ENCODE peak calls at places on chromosome 7, in four cellular contexts. T, I, X and J are unnamed samples.
A peak's percentile ranks its signal among the peaks of the same experiment; 100 is the strongest.

GRCh38 chr7:156061689-156062255 is 249.5 kb upstream of the SHH start:
- DNase-seq in T (no peak), I (no peak), X (no peak), J (no peak)

GRCh38 chr7:32591938-32592337 is 96.6 kb downstream of the AVL9 start:
- DNase-seq in T (no peak), I (no peak), X (no peak), J (no peak)

GRCh38 chr7:67462781-67463191 is 466.2 kb downstream of the TYW1 start:
- DNase-seq in T (no peak), I (no peak), X (no peak), J (no peak)

GRCh38 chr7:92496876-92497275 is 19.1 kb upstream of the ERVW-1 start:
- DNase-seq in T (no peak), I (no peak), X (no peak), J (no peak)

GRCh38 chr7:151309306-151309705 is 32.3 kb upstream of the NUB1 start:
- DNase-seq in T (no peak), I (no peak), X (no peak), J (no peak)

GRCh38 chr7:24739306-24739705 is 18.0 kb downstream of the GSDME start:
- DNase-seq in T (no peak), I (no peak), X (no peak), J (no peak)

GRCh38 chr7:2948794-2949193 is 94.9 kb downstream of the CARD11 start:
- DNase-seq in T (no peak), I (no peak), X (no peak), J (no peak)

GRCh38 chr7:98359395-98359794 is 41.5 kb downstream of the BAIAP2L1 start:
- DNase-seq in T (no peak), I (no peak), X (no peak), J (no peak)

GRCh38 chr7:92255308-92255707 is 9.5 kb downstream of the ANKIB1 start:
- DNase-seq in T (no peak), I (no peak), X (no peak), J (no peak)

GRCh38 chr7:66088861-66089838 is 13.5 kb downstream of the ASL start:
- DNase-seq in T (no peak), I (no peak), X (no peak), J (no peak)

GRCh38 chr7:157339777-157340677 is 3.2 kb downstream of the DNAJB6 start:
- DNase-seq in T (peak; percentile 67), I (peak; percentile 75), X (peak; percentile 53), J (peak; percentile 51)

GRCh38 chr7:107948645-107949442 is 54.1 kb downstream of the LAMB1 start:
- DNase-seq in T (no peak), I (no peak), X (no peak), J (no peak)

GRCh38 chr7:18117482-18117881 is 89.8 kb upstream of the PRPS1L1 start:
- DNase-seq in T (no peak), I (no peak), X (no peak), J (no peak)

GRCh38 chr7:155440018-155440410 is 17.9 kb upstream of the EN2 start:
- DNase-seq in T (no peak), I (no peak), X (no peak), J (no peak)

GRCh38 chr7:88291401-88292173 is 15.1 kb downstream of the STEAP4 start:
- DNase-seq in T (no peak), I (no peak), X (no peak), J (no peak)

GRCh38 chr7:134813668-134814067 is 34.2 kb downstream of the CALD1 start:
- DNase-seq in T (no peak), I (no peak), X (no peak), J (no peak)

GRCh38 chr7:54477083-54477482 is 65.1 kb upstream of the VSTM2A start:
- DNase-seq in T (no peak), I (peak; percentile 1), X (no peak), J (no peak)

GRCh38 chr7:38844952-38845563 is 63.9 kb downstream of the VPS41 start:
- DNase-seq in T (no peak), I (no peak), X (no peak), J (no peak)

GRCh38 chr7:153320728-153321127 is 561.2 kb downstream of the ACTR3B start:
- DNase-seq in T (no peak), I (no peak), X (no peak), J (no peak)

GRCh38 chr7:153327683-153328082 is 568.1 kb downstream of the ACTR3B start:
- DNase-seq in T (no peak), I (no peak), X (no peak), J (no peak)

GRCh38 chr7:153320005-153320404 is 560.5 kb downstream of the ACTR3B start:
- DNase-seq in T (no peak), I (no peak), X (no peak), J (no peak)

GRCh38 chr7:153324094-153324493 is 564.5 kb downstream of the ACTR3B start:
- DNase-seq in T (no peak), I (no peak), X (no peak), J (no peak)
- H3K9me3 ChIP-seq in T (no peaks in the 10 kb centered on the region), I (no peaks in the 10 kb centered on the region), X (no peaks in the 10 kb centered on the region), J (no peaks in the 10 kb centered on the region)

GRCh38 chr7:129903935-129904334 is 48.8 kb downstream of the UBE2H start:
- DNase-seq in T (no peak), I (peak; percentile 52), X (no peak), J (no peak)
- H3K36me3 ChIP-seq in T (no peaks in the 10 kb centered on the region), I (peaks cover 6% of the 10 kb centered on the region), X (peaks cover 3% of the 10 kb centered on the region), J (no peaks in the 10 kb centered on the region)

GRCh38 chr7:116585392-116585791 is 60.6 kb downstream of the CAV1 start:
- DNase-seq in T (no peak), I (no peak), X (no peak), J (no peak)

GRCh38 chr7:116585967-116586366 is 61.1 kb downstream of the CAV1 start:
- DNase-seq in T (no peak), I (no peak), X (no peak), J (no peak)

GRCh38 chr7:116582806-116583444 is 58.1 kb downstream of the CAV1 start:
- DNase-seq in T (peak; percentile 28), I (no peak), X (no peak), J (no peak)

GRCh38 chr7:116583653-116584052 is 58.8 kb downstream of the CAV1 start:
- DNase-seq in T (no peak), I (peak; percentile 61), X (no peak), J (no peak)

DNA sequence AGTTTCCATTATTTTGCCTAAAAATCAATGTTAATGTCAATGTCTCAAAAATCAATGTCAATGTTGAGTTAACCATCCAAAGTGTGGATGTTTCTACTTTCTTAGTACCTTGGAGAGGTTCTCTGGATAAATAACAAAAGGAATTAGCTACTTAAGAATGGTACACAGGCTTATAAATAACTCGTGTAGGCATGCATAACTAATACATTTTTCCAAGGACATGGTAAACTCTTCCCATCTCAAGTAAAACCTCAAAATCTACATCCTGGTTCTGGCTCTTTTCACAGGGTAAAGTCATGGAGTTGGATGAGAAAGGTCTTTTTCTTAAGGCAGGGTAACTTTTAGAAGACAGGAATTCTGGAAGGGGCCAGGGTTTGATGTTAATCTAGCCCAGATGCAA is 59.9 kb downstream of the CAV1 start:
- DNase-seq in T (no peak), I (no peak), X (no peak), J (no peak)
- H3K27ac ChIP-seq in T (no peak overlapping the region), I (no peak overlapping the region), X (no peak overlapping the region), J (no peak overlapping the region)

DNA sequence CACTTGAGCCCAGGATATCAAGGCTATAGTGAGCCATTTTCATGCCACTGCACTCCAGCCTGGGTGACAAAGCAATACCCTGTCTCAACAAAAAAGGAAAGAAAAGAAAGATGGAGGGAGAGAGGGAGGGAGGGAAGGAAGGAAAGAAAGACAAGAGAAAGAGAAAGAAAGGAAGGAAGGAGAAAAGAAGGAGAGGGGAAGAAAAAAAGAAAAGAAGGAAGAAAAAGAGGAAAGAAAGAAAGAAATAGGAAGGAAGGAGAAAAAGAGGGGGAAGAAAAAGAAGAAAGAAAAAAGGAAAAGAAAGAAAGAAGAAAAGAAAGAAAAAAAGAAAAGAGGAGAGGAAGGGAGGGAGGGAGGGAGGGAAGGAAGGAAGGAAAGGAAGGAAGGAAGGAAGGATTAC is 321.5 kb upstream of the CNTNAP2 start:
- DNase-seq in T (no peak), I (no peak), X (no peak), J (no peak)
- H3K9me3 ChIP-seq in T (no peaks in the 10 kb centered on the region), I (no peaks in the 10 kb centered on the region), X (no peaks in the 10 kb centered on the region), J (no peaks in the 10 kb centered on the region)

GRCh38 chr7:10688544-10688943 is 285.1 kb upstream of the PHF14 start:
- DNase-seq in T (no peak), I (no peak), X (no peak), J (no peak)
- H3K36me3 ChIP-seq in T (no peaks in the 10 kb centered on the region), I (no peaks in the 10 kb centered on the region), X (no peaks in the 10 kb centered on the region), J (no peaks in the 10 kb centered on the region)

DNA sequence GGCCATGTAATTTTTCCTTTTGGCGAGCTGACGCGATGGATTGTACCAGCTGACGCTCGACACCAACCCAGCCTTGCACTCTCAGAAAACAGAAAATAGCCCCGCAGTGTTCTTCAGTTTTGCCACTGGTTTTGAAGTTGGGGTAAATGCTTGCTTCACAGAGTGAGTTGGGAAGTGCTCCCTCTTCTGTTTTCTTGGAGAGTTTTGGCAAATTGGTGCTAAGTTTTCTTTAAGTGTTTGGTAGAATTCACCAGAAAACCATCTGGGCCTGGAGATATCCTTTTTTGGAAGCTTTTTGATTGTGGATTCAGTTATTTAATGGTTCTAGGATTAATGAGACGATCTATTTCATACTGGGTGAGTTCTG is 252.8 kb downstream of the ELFN1 start:
- DNase-seq in T (no peak), I (no peak), X (no peak), J (no peak)
- H3K27ac ChIP-seq in T (no peak overlapping the region), I (no peak overlapping the region), X (no peak overlapping the region), J (no peak overlapping the region)